ENCODE peak calls at places on chromosomes 11 and 22, in ten cellular contexts. H is transverse colon, V is endothelial cell of umbilical vein, E is suprapubic skin, D is sigmoid colon, A is spleen, K is stomach, N is HCT116, G is HepG2, Z is upper lobe of left lung. M is an unnamed sample. For H3K4me1, the result is how much of the 10 kb centered on the place peaks cover.

GRCh38 chr11:95084509-95084908 is 5.1 kb upstream of the ENDOD1 start:
- DNase-seq in H (no peak), V (no peak), E (no peak), D (no peak), A (no peak), K (no peak), N (no peak), G (no peak), Z (no peak), M (no peak)

GRCh38 chr22:35838849-35839646 is 121.4 kb downstream of the APOL5 start:
- DNase-seq in H (peak), V (peak), E (no peak), D (peak), A (no peak), K (no peak), N (peak), G (peak), Z (no peak), M (peak)

GRCh38 chr11:120104041-120104440 is 33.9 kb downstream of the TRIM29 start:
- DNase-seq in H (no peak), V (no peak), E (no peak), D (no peak), A (no peak), K (no peak), N (no peak), G (no peak), Z (no peak), M (no peak)

GRCh38 chr22:37647317-37647716 is 7.8 kb downstream of the SH3BP1 start:
- DNase-seq in H (no peak), V (no peak), E (no peak), D (no peak), A (no peak), K (no peak), N (no peak), G (no peak), Z (no peak), M (no peak)

GRCh38 chr11:22192642-22193347 is at the start of gene ANO5:
- DNase-seq in H (peak), V (peak), E (peak), D (peak), A (peak), K (peak), N (no peak), G (no peak), Z (peak), M (peak)

GRCh38 chr11:94740083-94740974 is 27.8 kb upstream of the AMOTL1 start:
- DNase-seq in H (peak), V (no peak), E (peak), D (peak), A (no peak), K (no peak), N (no peak), G (no peak), Z (no peak), M (peak)

GRCh38 chr22:50473088-50473487 is 1.7 kb downstream of the SBF1 start:
- DNase-seq in H (peak), V (no peak), E (no peak), D (no peak), A (peak), K (no peak), N (peak), G (peak), Z (no peak), M (no peak)

GRCh38 chr11:14336507-14337503 is 22.2 kb downstream of the RRAS2 start:
- DNase-seq in H (no peak), V (peak), E (no peak), D (no peak), A (no peak), K (no peak), N (peak), G (peak), Z (no peak), M (no peak)

GRCh38 chr11:75820636-75821035 is 5.6 kb downstream of the UVRAG start:
- DNase-seq in H (no peak), V (no peak), E (no peak), D (no peak), A (no peak), K (no peak), N (no peak), G (no peak), Z (peak), M (no peak)

GRCh38 chr11:36150986-36151385 is 138.2 kb downstream of the COMMD9 start:
- DNase-seq in H (no peak), V (no peak), E (no peak), D (no peak), A (no peak), K (no peak), N (no peak), G (no peak), Z (no peak), M (no peak)

GRCh38 chr22:30196141-30196866 is 50.3 kb downstream of the LIF start:
- DNase-seq in H (peak), V (peak), E (peak), D (peak), A (peak), K (peak), N (peak), G (peak), Z (peak), M (peak)

GRCh38 chr11:2796508-2797180 is 88.9 kb downstream of the CDKN1C start:
- DNase-seq in H (peak), V (no peak), E (peak), D (peak), A (no peak), K (no peak), N (no peak), G (no peak), Z (peak), M (no peak)

GRCh38 chr11:15826826-15827225 is 529.5 kb downstream of the SOX6 start:
- DNase-seq in H (peak), V (peak), E (no peak), D (no peak), A (no peak), K (no peak), N (peak), G (no peak), Z (peak), M (no peak)

GRCh38 chr11:91097069-91097468 is 874.2 kb upstream of the CHORDC1 start:
- DNase-seq in H (no peak), V (no peak), E (no peak), D (no peak), A (no peak), K (no peak), N (no peak), G (no peak), Z (no peak), M (no peak)

GRCh38 chr22:42375982-42376381 is 56.2 kb downstream of the NFAM1 start:
- DNase-seq in H (peak), V (no peak), E (no peak), D (no peak), A (peak), K (no peak), N (no peak), G (no peak), Z (peak), M (no peak)

GRCh38 chr22:41288245-41288946 is 2.4 kb upstream of the RANGAP1 start:
- DNase-seq in H (peak), V (peak), E (no peak), D (peak), A (no peak), K (peak), N (peak), G (peak), Z (peak), M (peak)

GRCh38 chr11:65110354-65110861 is 1.3 kb upstream of the TM7SF2 start:
- DNase-seq in H (peak), V (peak), E (peak), D (peak), A (peak), K (peak), N (no peak), G (peak), Z (peak), M (peak)
- TF ChIP-seq POLR2AphosphoS5 in H (no peak), V (peak), E (no peak), D (no peak), A (peak), K (no peak), N (no peak), G (no peak), Z (no peak), M (peak)

DNA sequence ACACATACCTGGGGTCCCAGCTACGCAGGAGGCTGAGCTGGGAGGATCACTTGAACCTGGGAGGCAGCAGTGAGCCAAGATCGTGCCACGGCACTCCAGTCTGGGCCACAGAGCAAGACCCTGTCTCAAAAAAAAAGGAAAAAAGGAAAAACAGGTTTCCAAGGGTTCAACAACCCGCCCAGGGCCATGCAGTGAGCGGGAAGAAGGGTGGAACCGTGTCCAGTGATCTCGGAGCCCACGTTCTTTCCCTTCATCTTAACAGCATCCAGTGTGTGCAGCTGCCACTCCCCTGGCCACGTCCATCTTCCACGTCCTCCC is 14.9 kb upstream of the LRP5 start:
- DNase-seq in H (no peak), V (no peak), E (no peak), D (no peak), A (no peak), K (no peak), N (no peak), G (no peak), Z (no peak), M (no peak)
- H3K27ac ChIP-seq in H (peak), V (no peak), E (no peak), D (no peak), A (no peak), K (peak), N (no peak), G (peak), Z (no peak), M (no peak)

DNA sequence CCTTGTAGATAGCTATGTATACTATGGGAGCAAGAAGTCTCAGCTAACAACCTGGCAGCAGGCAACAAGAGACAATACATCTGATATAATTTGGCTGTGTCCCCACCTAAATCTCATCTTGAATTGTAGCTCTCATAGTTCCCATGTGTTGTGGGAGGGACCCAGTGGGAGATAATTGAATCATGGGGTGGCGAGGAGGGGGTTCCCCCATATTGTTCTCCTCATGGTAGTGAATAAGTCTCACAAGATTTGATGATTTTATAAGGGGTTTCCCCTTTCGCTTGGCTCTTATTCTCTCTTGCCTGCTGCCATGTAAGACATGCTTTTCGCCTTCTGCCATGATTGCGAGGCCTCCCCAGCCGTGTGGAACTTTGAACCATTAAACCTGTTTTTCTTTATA is 6.2 kb downstream of the DNAJC24 start:
- DNase-seq in H (no peak), V (no peak), E (no peak), D (no peak), A (no peak), K (no peak), N (no peak), G (no peak), Z (no peak), M (no peak)
- H3K4me1 ChIP-seq in H (under half), V (under half), E (under half), D (under half), A (under half), K (under half), N (under half), G (under half), Z (under half), M (under half)

DNA sequence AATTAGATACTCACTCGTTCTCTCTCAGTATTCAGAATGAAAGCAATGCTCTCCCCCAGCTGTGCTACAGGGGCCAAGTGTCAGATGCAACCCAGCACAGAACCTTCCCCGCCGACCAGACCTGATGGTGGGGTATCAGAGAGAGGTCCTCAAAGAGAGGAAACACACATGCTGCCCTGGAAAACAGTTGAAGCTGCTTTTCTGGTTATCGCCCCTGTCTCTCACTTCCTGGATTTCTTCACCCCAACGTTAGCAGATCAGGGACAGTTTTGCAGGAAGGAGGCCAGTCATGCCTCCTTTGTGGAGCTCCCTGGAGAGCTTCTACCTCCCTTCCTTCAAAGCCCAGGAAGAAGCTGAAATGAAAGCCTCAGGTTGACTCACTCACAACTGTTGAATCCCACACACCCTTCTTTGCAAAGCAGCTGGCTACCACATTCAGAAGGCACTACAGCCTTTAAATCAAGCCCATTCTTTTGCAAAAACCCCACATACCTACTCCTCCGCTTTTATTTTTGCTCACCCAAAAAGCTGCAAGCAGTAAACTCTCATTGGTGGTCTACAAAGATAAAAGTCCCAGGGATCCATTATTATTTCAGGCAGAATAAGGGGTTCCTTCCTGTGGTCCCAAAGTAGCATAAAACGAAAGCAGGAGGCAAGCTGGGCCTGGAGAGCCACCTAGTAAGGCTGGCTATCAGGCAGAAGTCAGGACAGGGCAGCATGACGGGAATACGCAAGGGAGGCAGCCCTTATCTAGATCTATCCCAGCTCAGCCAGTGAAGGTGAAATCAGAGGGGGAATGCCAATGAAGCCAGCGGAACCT is 23.3 kb downstream of the LARGE1 start:
- DNase-seq in H (no peak), V (no peak), E (no peak), D (no peak), A (no peak), K (no peak), N (no peak), G (no peak), Z (no peak), M (no peak)
- TF ChIP-seq POLR2AphosphoS5 in H (no peak), V (no peak), E (no peak), D (no peak), A (no peak), K (no peak), N (no peak), G (no peak), Z (no peak), M (no peak)

DNA sequence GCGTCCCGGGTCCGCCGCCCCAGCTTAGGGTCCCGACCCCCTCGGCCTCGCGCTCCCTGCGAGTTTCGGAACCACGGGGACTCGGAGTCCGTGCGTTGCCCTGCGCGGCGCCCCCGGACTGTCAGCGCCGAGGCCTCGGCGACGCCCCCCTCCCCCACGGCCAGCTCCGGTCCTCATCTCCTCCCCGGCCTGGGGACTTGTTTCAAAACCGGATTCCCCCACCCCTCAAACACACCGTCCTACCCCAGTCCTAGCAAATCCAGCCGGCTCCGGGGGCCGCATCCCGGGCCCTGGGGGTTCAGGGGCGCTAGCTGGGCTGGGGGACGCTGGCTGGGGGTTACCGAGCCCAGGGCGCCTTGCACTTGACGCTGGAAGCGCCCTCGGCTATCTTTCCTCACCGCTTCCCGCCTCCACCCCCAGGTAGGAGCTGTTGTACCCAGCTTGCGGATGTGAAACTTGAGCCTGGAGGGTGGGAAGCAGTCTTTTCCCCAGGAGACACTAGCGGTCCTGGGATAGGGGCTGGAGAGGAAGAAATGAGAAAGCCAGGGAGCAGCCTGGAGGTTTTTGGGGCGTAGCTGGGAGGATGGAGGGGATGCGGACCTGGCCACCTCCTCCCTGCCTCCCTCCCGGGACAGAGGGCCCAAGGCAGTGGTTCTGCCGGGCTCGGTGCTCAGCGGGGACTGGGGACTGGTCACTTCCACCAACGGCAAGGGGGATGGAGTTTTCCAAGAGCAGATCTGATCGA is 560 bp downstream of the FBLN1 start:
- DNase-seq in H (no peak), V (no peak), E (no peak), D (no peak), A (no peak), K (no peak), N (no peak), G (no peak), Z (no peak), M (no peak)
- H3K27ac ChIP-seq in H (peak), V (no peak), E (peak), D (peak), A (no peak), K (peak), N (peak), G (peak), Z (peak), M (peak)

GRCh38 chr11:4095509-4096230 is 1.1 kb downstream of the RRM1 start:
- DNase-seq in H (no peak), V (peak), E (no peak), D (no peak), A (no peak), K (no peak), N (no peak), G (peak), Z (no peak), M (no peak)
- H3K4me1 ChIP-seq in H (under half), V (under half), E (under half), D (under half), A (half or more), K (under half), N (under half), G (under half), Z (under half), M (under half)

M was measured in prostate gland.